ENCODE peak calls at places on chromosomes 16 and 17, in four cellular contexts. R is tibial artery, K is MM.1S, F is PC-3. Y is an unnamed sample.

GRCh38 chr16:64391009-64391663 is 730.7 kb downstream of the CDH11 start:
- DNase-seq in K (no peak), R (no peak), F (peak), Y (no peak)

GRCh38 chr17:28878981-28879380 is 18.6 kb downstream of the FLOT2 start:
- DNase-seq in R (no peak), F (peak), K (peak), Y (no peak)

GRCh38 chr17:74390680-74391653 is 23.7 kb downstream of the GPR142 start:
- DNase-seq in R (no peak), F (no peak), K (no peak), Y (no peak)

GRCh38 chr17:2860045-2860444 is 63.8 kb downstream of the RAP1GAP2 start:
- DNase-seq in F (no peak), R (no peak), K (no peak), Y (no peak)

GRCh38 chr17:27315322-27315721 is 21.4 kb downstream of the WSB1 start:
- DNase-seq in F (no peak), R (peak), K (no peak), Y (peak)

GRCh38 chr16:22625948-22626347 is 115.3 kb downstream of the NPIPB5 start:
- DNase-seq in K (no peak), R (no peak), F (peak), Y (no peak)

GRCh38 chr17:412211-413015 is 59.8 kb upstream of the RPH3AL start:
- DNase-seq in F (peak), K (peak), R (peak), Y (peak)

GRCh38 chr17:16912021-16912962 is 59.6 kb downstream of the TNFRSF13B start:
- DNase-seq in F (no peak), K (no peak), R (peak), Y (no peak)

GRCh38 chr17:45748911-45749310 is 35.2 kb upstream of the CRHR1 start:
- DNase-seq in R (no peak), K (no peak), F (no peak), Y (no peak)

GRCh38 chr17:2173005-2173404 is 118.1 kb downstream of the HIC1 start:
- DNase-seq in F (no peak), R (peak), K (no peak), Y (no peak)

GRCh38 chr17:66076546-66077190 is 115.3 kb downstream of the CEP112 start:
- DNase-seq in K (peak), R (no peak), F (no peak), Y (no peak)

GRCh38 chr16:66925322-66925840 is at the start of gene RRAD:
- DNase-seq in F (no peak), K (no peak), R (peak), Y (no peak)

GRCh38 chr16:75322706-75323105 is 71.3 kb upstream of the BCAR1 start:
- DNase-seq in K (no peak), F (peak), R (no peak), Y (no peak)

GRCh38 chr17:8734876-8735275 is 9.8 kb downstream of the CCDC42 start:
- DNase-seq in R (no peak), F (no peak), K (no peak), Y (no peak)

GRCh38 chr17:73027130-73027741 is 65.3 kb downstream of the SLC39A11 start:
- DNase-seq in F (no peak), R (no peak), K (no peak), Y (no peak)

GRCh38 chr16:24645739-24646645 is 83.5 kb upstream of the TNRC6A start:
- DNase-seq in K (no peak), R (no peak), F (peak), Y (no peak)

GRCh38 chr17:73297934-73298861 is 13.6 kb downstream of the CDC42EP4 start:
- DNase-seq in F (no peak), R (no peak), K (no peak), Y (no peak)

GRCh38 chr16:79668502-79668901 is 68.0 kb upstream of the MAF start:
- DNase-seq in K (no peak), R (no peak), F (no peak), Y (no peak)

GRCh38 chr16:67115649-67116048 is 5.9 kb downstream of the PHAF1 start:
- DNase-seq in F (peak), K (no peak), R (no peak), Y (no peak)

GRCh38 chr17:27746881-27747280 is 53.4 kb downstream of the NOS2 start:
- DNase-seq in F (no peak), K (no peak), R (no peak), Y (no peak)

GRCh38 chr16:83717814-83718213 is 90.0 kb upstream of the HSBP1 start:
- DNase-seq in K (no peak), F (no peak), R (no peak), Y (peak)

GRCh38 chr16:67441907-67442306 is 11.0 kb downstream of the HSD11B2 start:
- DNase-seq in F (no peak), K (no peak), R (no peak), Y (no peak)

GRCh38 chr16:89054261-89054661 is 39.4 kb upstream of the ACSF3 start:
- DNase-seq in R (no peak), F (no peak), K (no peak), Y (no peak)

GRCh38 chr17:35947156-35947585 is 3.7 kb upstream of the LYZL6 start:
- DNase-seq in F (peak), R (peak), K (peak), Y (no peak)

GRCh38 chr17:17205368-17206148 is 575 bp downstream of the PLD6 start:
- DNase-seq in R (peak), F (peak), K (peak), Y (no peak)

GRCh38 chr17:77247048-77247541 is 106.3 kb downstream of the SEC14L1 start:
- DNase-seq in R (peak), K (peak), F (peak), Y (peak)

GRCh38 chr17:45775148-45775547 is 9.0 kb upstream of the CRHR1 start:
- DNase-seq in K (no peak), R (no peak), F (no peak), Y (no peak)

DNA sequence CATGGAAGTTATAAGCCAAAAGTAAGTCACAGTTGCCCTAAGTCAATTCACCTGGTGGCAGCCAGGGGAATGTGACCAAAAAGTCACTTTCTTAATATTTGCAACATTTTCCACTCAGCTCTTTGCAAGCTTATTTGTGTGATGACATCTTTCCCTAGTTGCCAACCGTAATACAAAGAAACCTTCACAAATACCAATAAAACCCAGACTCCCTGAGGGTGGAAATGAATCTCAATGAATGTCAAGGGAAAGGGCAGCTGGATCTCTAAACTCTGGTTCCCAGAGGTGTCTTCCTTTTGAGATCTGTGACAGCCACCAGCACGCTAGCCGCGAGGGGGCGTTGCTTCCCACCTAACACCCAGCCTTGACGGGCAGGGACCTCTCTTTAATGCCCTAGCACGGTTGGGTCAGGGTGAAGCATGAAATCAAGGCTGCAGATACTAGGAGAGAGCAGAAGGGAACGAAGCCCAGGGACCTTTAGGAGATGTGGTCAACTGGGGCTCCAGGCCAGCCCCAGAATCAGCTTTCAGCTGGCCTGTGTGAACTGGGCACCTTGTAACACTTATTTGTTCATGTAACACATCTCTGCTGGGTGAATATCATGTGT is 82.2 kb downstream of the CMC2 start:
- DNase-seq in R (peak), F (peak), K (no peak), Y (no peak)
- H3K27ac ChIP-seq in R (no peak), F (no peak), K (no peak), Y (no peak)

GRCh38 chr16:84742561-84743200 is 42.9 kb downstream of the USP10 start:
- DNase-seq in K (no peak), R (no peak), F (no peak), Y (no peak)

GRCh38 chr16:84738255-84739038 is 38.6 kb downstream of the USP10 start:
- DNase-seq in R (peak), K (peak), F (peak), Y (peak)

GRCh38 chr16:84739349-84740124 is 39.7 kb downstream of the USP10 start:
- DNase-seq in R (no peak), F (peak), K (no peak), Y (no peak)

GRCh38 chr16:84740596-84741071 is 40.8 kb downstream of the USP10 start:
- DNase-seq in K (no peak), F (no peak), R (no peak), Y (no peak)

DNA sequence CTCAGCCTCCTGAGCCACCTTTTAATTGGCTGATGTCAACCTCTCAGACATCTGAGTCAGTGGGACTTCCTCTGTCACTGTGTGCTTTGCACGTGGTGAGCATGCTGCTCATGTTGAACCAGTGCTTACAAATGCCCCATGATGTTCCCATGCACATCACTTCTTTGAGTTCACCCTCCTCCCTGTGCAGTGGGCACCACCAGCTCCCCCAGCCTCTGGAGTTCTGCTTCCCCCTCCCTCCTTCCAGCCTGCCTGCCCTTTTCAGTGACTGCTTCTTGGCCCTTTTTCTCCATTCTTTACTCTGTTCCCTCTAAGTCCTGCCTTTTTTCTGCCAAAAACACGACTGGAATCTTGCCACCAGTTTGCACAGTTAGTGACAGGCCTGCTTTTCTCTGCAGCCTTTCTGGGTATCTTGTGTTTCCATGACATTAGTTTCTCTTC is 41.6 kb downstream of the USP10 start:
- DNase-seq in K (no peak), F (peak), R (no peak), Y (no peak)
- H3K27ac ChIP-seq in K (no peak), F (no peak), R (peak), Y (peak)

DNA sequence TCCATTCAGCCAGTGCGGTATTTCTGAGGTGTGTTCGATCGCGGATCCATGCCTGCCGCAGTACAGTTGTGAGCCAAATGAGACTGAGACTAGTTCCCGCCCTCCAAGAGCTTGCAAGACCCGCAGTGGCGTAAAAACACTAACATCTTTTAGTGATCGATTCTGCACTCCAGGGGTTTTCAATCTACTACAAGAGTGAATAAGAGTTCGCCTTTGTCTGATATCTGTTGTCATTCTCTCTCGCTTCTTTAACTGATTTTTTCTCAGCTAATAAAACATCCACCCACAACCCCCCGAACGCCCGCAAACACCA is 454 bp upstream of the RPL19 start:
- DNase-seq in R (no peak), K (no peak), F (no peak), Y (no peak)
- H3K27ac ChIP-seq in R (peak), K (peak), F (peak), Y (peak)

GRCh38 chr17:79733692-79734070 is 2.9 kb downstream of the ENPP7 start:
- DNase-seq in K (no peak), R (no peak), F (no peak), Y (no peak)
- H3K27ac ChIP-seq in K (no peak), R (no peak), F (no peak), Y (no peak)